ENCODE peak calls at places on chromosomes 7 and 10, in four cellular contexts. S is mesenchymal stem cell, V is H9, H is H1. C is an unnamed sample. For H3K4me1, the result is how much of the 10 kb centered on the place peaks cover.

GRCh38 chr7:12369072-12369471 is 34.6 kb downstream of the VWDE start:
- DNase-seq in S (no peak), V (no peak), H (no peak), C (no peak)

GRCh38 chr10:102660891-102661613 is 16.8 kb downstream of the TRIM8 start:
- DNase-seq in S (peak), V (peak), H (no peak), C (no peak)

GRCh38 chr7:132140341-132140740 is 435.9 kb downstream of the PLXNA4 start:
- DNase-seq in S (no peak), V (no peak), H (no peak), C (no peak)

GRCh38 chr7:148962823-148963582 is 65.3 kb downstream of the PDIA4 start:
- DNase-seq in S (peak), V (no peak), H (no peak), C (no peak)

GRCh38 chr7:11786186-11786585 is 45.8 kb downstream of the THSD7A start:
- DNase-seq in S (no peak), V (no peak), H (peak), C (no peak)

GRCh38 chr7:77757589-77757988 is 40.6 kb downstream of the TMEM60 start:
- DNase-seq in S (no peak), V (no peak), H (no peak), C (no peak)

GRCh38 chr10:32054087-32054486 is 2.1 kb downstream of the KIF5B start:
- DNase-seq in S (peak), V (no peak), H (no peak), C (peak)

GRCh38 chr7:43260980-43261878 is 148.8 kb downstream of the HECW1 start:
- DNase-seq in S (peak), V (peak), H (peak), C (peak)

GRCh38 chr10:88657901-88658300 is 6.3 kb upstream of the LIPF start:
- DNase-seq in S (no peak), V (no peak), H (no peak), C (no peak)

GRCh38 chr10:6014241-6014761 is 37.0 kb upstream of the IL15RA start:
- DNase-seq in S (peak), V (peak), H (no peak), C (no peak)

GRCh38 chr7:20804376-20804775 is 17.7 kb upstream of the SP8 start:
- DNase-seq in S (no peak), V (no peak), H (no peak), C (no peak)

GRCh38 chr7:135447783-135448182 is 62.1 kb downstream of the CNOT4 start:
- DNase-seq in S (no peak), V (no peak), H (no peak), C (no peak)

GRCh38 chr7:114422478-114423217 is 8.0 kb downstream of the FOXP2 start:
- DNase-seq in S (no peak), V (no peak), H (no peak), C (no peak)

GRCh38 chr10:89032141-89032814 is 41.7 kb downstream of the FAS start:
- DNase-seq in S (peak), V (peak), H (peak), C (no peak)

GRCh38 chr10:1978593-1978992 is 241.3 kb upstream of the ADARB2 start:
- DNase-seq in S (no peak), V (no peak), H (no peak), C (no peak)

GRCh38 chr7:93943816-93944540 is 22.4 kb downstream of the GNG11 start:
- DNase-seq in S (no peak), V (no peak), H (no peak), C (no peak)
- H4K8ac ChIP-seq in S (no peak), V (no peak), H (no peak), C (no peak)

DNA sequence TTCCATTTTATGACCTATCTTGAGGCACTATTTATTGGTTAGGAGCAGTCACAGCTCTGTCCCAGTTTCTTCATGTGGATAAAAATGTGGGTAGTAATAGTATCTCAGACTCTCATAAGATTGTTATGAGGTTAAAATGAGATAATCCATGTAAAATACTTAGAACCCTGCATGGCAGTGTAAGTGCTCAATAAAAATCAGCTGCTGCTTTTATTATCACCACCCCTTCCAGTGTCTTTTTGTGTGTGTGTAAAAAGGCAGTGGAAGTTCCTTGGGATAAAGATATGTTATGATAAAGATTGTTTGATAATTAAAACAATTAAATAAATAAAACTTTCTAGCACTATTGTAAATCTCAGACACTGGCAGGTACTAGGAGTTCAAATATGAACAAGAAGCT is 15.5 kb downstream of the TES start:
- DNase-seq in S (no peak), V (no peak), H (no peak), C (no peak)
- H3K4me1 ChIP-seq in S (under half), V (under half), H (under half), C (under half)

GRCh38 chr7:66279912-66280311 is 74.8 kb downstream of the TPST1 start:
- DNase-seq in S (no peak), V (no peak), H (no peak), C (no peak)

GRCh38 chr7:66276363-66276762 is 71.2 kb downstream of the TPST1 start:
- DNase-seq in S (no peak), V (no peak), H (no peak), C (no peak)

GRCh38 chr7:66281678-66282593 is 76.8 kb downstream of the TPST1 start:
- DNase-seq in S (peak), V (no peak), H (no peak), C (no peak)

GRCh38 chr7:66282594-66282935 is 77.4 kb downstream of the TPST1 start:
- DNase-seq in S (no peak), V (no peak), H (no peak), C (no peak)

DNA sequence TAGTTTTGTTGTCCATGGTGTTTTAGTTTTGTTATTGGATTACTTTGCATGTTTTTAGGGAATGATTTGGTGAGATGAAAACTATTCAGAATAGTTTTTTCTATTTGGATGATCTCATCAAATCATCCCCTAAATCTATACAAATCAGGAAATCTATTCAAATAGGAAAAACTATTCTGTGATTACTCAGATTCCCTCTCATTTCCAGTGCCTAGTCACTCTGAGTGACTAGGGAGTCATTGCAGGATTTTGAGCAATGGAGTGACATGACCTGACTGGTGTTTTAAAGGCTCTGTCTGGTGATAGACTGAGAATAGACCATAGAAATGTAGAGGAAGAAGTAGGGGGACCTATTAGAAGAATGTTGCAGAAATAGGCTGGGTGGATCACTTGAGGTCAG is 72.4 kb downstream of the TPST1 start:
- DNase-seq in S (no peak), V (no peak), H (no peak), C (no peak)
- H2BK12ac ChIP-seq in S (no peak), V (no peak), H (no peak), C (no peak)

GRCh38 chr7:66925255-66925654 is 4.2 kb downstream of the TMEM248 start:
- DNase-seq in S (no peak), V (no peak), H (no peak), C (no peak)

GRCh38 chr7:66920769-66921395 is at the start of gene TMEM248:
- DNase-seq in S (peak), V (peak), H (no peak), C (peak)

GRCh38 chr7:66921396-66921917 is 432 bp downstream of the TMEM248 start:
- DNase-seq in S (peak), V (no peak), H (no peak), C (peak)

GRCh38 chr7:66920256-66920655 is 769 bp upstream of the TMEM248 start:
- DNase-seq in S (peak), V (no peak), H (no peak), C (no peak)

DNA sequence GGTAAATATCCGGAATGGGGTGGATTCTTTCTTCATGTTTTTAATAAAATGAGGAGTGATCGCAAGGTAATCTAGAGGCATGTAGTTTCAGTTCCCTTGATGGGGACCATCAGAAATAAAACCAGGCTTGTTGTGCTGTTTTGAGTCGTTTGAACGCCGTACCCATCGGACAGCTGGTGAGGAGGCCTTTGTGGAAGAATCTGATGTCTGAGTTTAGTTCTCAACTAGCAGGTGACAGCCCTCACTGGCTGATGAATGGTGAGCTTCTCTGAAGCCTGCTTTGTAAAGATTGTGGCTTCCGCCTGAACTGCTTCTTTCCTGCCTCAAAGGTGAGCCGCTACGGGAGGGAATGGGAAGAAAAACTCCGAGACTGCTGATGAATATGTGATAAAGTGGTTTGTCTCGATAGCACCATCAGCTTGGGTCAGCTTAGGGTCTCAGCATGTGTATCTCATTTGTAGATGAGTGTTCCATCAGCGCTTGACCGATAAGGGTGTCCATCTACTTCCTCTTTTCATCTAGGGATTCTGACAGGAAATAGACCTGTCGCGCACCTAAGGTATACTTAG is 977 bp downstream of the TMEM248 start:
- DNase-seq in S (no peak), V (no peak), H (no peak), C (no peak)
- H4K8ac ChIP-seq in S (no peak), V (no peak), H (no peak), C (no peak)

GRCh38 chr10:103718247-103718620 is 137.1 kb downstream of the SH3PXD2A start:
- DNase-seq in S (no peak), V (no peak), H (no peak), C (no peak)
- H3K4me1 ChIP-seq in S (under half), V (under half), H (under half), C (under half)

GRCh38 chr7:17939111-17939669 is 1.1 kb downstream of the SNX13 start:
- DNase-seq in S (peak), V (no peak), H (no peak), C (peak)

GRCh38 chr7:17940302-17941170 is at the start of gene SNX13:
- DNase-seq in S (peak), V (peak), H (peak), C (peak)

GRCh38 chr7:17941171-17941490 is 837 bp upstream of the SNX13 start:
- DNase-seq in S (peak), V (no peak), H (no peak), C (no peak)

GRCh38 chr7:17937506-17938115 is 2.7 kb downstream of the SNX13 start:
- DNase-seq in S (peak), V (no peak), H (no peak), C (no peak)

GRCh38 chr7:17939670-17940301 is 508 bp downstream of the SNX13 start:
- DNase-seq in S (peak), V (peak), H (no peak), C (peak)
- H2BK12ac ChIP-seq in S (peak), V (no peak), H (peak), C (no peak)

GRCh38 chr7:116526897-116527296 is 2.1 kb downstream of the CAV1 start:
- DNase-seq in S (peak), V (no peak), H (no peak), C (no peak)

GRCh38 chr7:116525913-116526857 is 1.3 kb downstream of the CAV1 start:
- DNase-seq in S (peak), V (peak), H (no peak), C (peak)

GRCh38 chr7:116524221-116524608 is 621 bp upstream of the CAV1 start:
- DNase-seq in S (no peak), V (no peak), H (no peak), C (no peak)

GRCh38 chr7:116524609-116525297 is at the start of gene CAV1:
- DNase-seq in S (peak), V (peak), H (peak), C (no peak)

GRCh38 chr7:116525298-116525912 is 569 bp downstream of the CAV1 start:
- DNase-seq in S (peak), V (peak), H (no peak), C (no peak)
- H4K8ac ChIP-seq in S (peak), V (no peak), H (peak), C (peak)

DNA sequence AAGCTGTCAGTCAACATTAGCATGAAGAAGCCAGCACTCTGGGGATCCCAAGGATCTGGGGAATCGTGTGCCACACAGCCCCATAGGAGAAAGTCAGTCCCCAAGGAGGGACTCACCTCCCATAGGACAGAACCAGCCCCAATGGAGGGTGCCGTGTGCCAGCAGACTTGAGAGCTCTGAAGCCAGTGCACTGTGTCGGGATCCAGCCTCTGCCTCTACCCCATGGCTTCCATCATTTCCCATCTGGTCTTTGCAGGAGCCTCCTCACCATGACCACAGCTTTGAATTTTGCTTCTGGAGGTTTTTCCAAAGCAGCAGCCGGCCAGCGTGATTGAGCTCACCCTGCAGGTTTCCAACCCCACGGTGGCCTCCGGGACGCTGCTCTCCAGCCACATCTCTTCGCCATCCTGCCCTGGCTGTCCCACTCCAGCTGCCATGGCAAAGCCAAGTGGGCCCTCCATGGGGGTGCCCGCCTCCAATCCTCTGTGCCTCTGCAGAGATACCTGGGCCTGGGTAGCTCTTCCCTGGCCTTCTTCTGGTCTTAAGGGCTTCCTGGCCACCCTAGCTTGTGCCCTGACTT is 171.9 kb upstream of the SHH start:
- DNase-seq in S (no peak), V (peak), H (no peak), C (no peak)
- H3K4me1 ChIP-seq in S (under half), V (under half), H (under half), C (under half)

GRCh38 chr10:46014683-46015405 is 15.6 kb downstream of the NCOA4 start:
- DNase-seq in S (peak), V (no peak), H (no peak), C (no peak)

GRCh38 chr10:46016190-46016589 is 14.2 kb downstream of the NCOA4 start:
- DNase-seq in S (no peak), V (no peak), H (no peak), C (no peak)

GRCh38 chr10:46017733-46018132 is 12.7 kb downstream of the NCOA4 start:
- DNase-seq in S (no peak), V (no peak), H (no peak), C (no peak)

GRCh38 chr10:46018453-46019169 is 11.8 kb downstream of the NCOA4 start:
- DNase-seq in S (peak), V (no peak), H (no peak), C (no peak)

DNA sequence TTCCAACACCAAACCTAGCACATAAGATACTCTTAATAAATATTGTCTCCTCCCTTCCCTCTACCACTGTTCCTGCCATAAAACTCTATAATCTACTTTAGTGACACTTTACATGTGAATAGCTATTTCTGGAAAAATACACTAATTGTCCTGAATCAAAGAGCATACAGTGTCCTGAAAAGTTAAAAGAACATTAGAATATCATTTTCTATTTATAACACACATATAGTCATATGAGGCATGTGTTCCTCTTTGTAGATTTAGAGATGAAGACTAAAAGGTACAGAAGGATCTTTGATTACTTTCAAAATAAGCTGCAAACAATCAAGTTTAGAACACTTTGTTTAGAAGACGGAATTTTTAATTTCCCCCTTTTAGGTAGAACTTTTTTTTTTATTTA is 13.6 kb downstream of the NCOA4 start:
- DNase-seq in S (no peak), V (no peak), H (no peak), C (no peak)
- H2BK12ac ChIP-seq in S (no peak), V (no peak), H (no peak), C (no peak)